ENCODE peak calls at places on chromosomes 13 and 19, in four cellular contexts. One of them, this sample, is unnamed.

GRCh38 chr13:37797606-37798005 is 72.0 kb downstream of the TRPC4 start:
- DNase-seq in Calu3: no peak
- DNase-seq in brain microvascular endothelial cell: no peak
- DNase-seq in AG08396: no peak
- DNase-seq in this sample: no peak

GRCh38 chr19:5621311-5621944 is 1.1 kb downstream of the SAFB2 start:
- DNase-seq in AG08396: no peak
- DNase-seq in Calu3: no peak
- DNase-seq in brain microvascular endothelial cell: no peak
- DNase-seq in this sample: peak; percentile 27

GRCh38 chr19:35908977-35909683 is 1.0 kb upstream of the TYROBP start:
- DNase-seq in Calu3: no peak
- DNase-seq in brain microvascular endothelial cell: no peak
- DNase-seq in AG08396: no peak
- DNase-seq in this sample: peak; percentile 55

GRCh38 chr19:41351339-41352245 is 2.1 kb downstream of the TGFB1 start:
- DNase-seq in brain microvascular endothelial cell: peak; percentile 28
- DNase-seq in Calu3: peak; percentile 75
- DNase-seq in AG08396: peak; percentile 86
- DNase-seq in this sample: peak; percentile 59

GRCh38 chr19:6039541-6040225 is 61.7 kb upstream of the RANBP3 start:
- DNase-seq in brain microvascular endothelial cell: no peak
- DNase-seq in Calu3: no peak
- DNase-seq in AG08396: no peak
- DNase-seq in this sample: no peak

GRCh38 chr19:10518444-10519361 is 1.5 kb upstream of the S1PR5 start:
- DNase-seq in brain microvascular endothelial cell: no peak
- DNase-seq in Calu3: no peak
- DNase-seq in AG08396: no peak
- DNase-seq in this sample: no peak

GRCh38 chr13:39600766-39601165 is 2.2 kb downstream of the LHFPL6 start:
- DNase-seq in Calu3: no peak
- DNase-seq in AG08396: no peak
- DNase-seq in brain microvascular endothelial cell: peak; percentile 24
- DNase-seq in this sample: no peak

GRCh38 chr13:66483712-66484111 is 746.4 kb downstream of the PCDH9 start:
- DNase-seq in Calu3: no peak
- DNase-seq in brain microvascular endothelial cell: no peak
- DNase-seq in AG08396: no peak
- DNase-seq in this sample: no peak

GRCh38 chr13:49561064-49561410 is 24.3 kb downstream of the RCBTB1 start:
- DNase-seq in brain microvascular endothelial cell: no peak
- DNase-seq in AG08396: no peak
- DNase-seq in Calu3: no peak
- DNase-seq in this sample: no peak

GRCh38 chr13:20969182-20969581 is 66.6 kb upstream of the XPO4 start:
- DNase-seq in AG08396: no peak
- DNase-seq in brain microvascular endothelial cell: peak; percentile 45
- DNase-seq in Calu3: no peak
- DNase-seq in this sample: no peak

GRCh38 chr13:23673354-23673753 is 103.1 kb downstream of the TNFRSF19 start:
- DNase-seq in AG08396: peak; percentile 86
- DNase-seq in brain microvascular endothelial cell: peak; percentile 93
- DNase-seq in Calu3: no peak
- DNase-seq in this sample: no peak

GRCh38 chr13:48066310-48066989 is 28.5 kb downstream of the MED4 start:
- DNase-seq in Calu3: no peak
- DNase-seq in brain microvascular endothelial cell: no peak
- DNase-seq in AG08396: no peak
- DNase-seq in this sample: no peak

GRCh38 chr13:28792992-28793391 is 27.1 kb upstream of the MTUS2 start:
- DNase-seq in AG08396: peak; percentile 79
- DNase-seq in brain microvascular endothelial cell: peak; percentile 75
- DNase-seq in Calu3: no peak
- DNase-seq in this sample: no peak

GRCh38 chr13:24085662-24086061 is 74.9 kb upstream of the SPATA13 start:
- DNase-seq in brain microvascular endothelial cell: no peak
- DNase-seq in AG08396: no peak
- DNase-seq in Calu3: no peak
- DNase-seq in this sample: peak; percentile 48

GRCh38 chr13:92197669-92198068 is 799.2 kb downstream of the GPC5 start:
- DNase-seq in AG08396: no peak
- DNase-seq in brain microvascular endothelial cell: peak; percentile 7
- DNase-seq in Calu3: no peak
- DNase-seq in this sample: no peak

GRCh38 chr13:23288995-23289394 is 108.2 kb downstream of the SGCG start:
- DNase-seq in AG08396: no peak
- DNase-seq in brain microvascular endothelial cell: no peak
- DNase-seq in Calu3: no peak
- DNase-seq in this sample: no peak

GRCh38 chr13:40336228-40337221 is 329.9 kb downstream of the FOXO1 start:
- DNase-seq in Calu3: peak; percentile 30
- DNase-seq in brain microvascular endothelial cell: no peak
- DNase-seq in AG08396: no peak
- DNase-seq in this sample: peak; percentile 43

GRCh38 chr13:81872581-81872980 is 1531.7 kb upstream of the SPRY2 start:
- DNase-seq in AG08396: no peak
- DNase-seq in Calu3: peak; percentile 3
- DNase-seq in brain microvascular endothelial cell: no peak
- DNase-seq in this sample: no peak

GRCh38 chr19:15453091-15453498 is 3.3 kb upstream of the WIZ start:
- DNase-seq in brain microvascular endothelial cell: no peak
- DNase-seq in AG08396: peak; percentile 78
- DNase-seq in Calu3: no peak
- DNase-seq in this sample: no peak

GRCh38 chr13:29858667-29859066 is 8.2 kb upstream of the UBL3 start:
- DNase-seq in brain microvascular endothelial cell: no peak
- DNase-seq in Calu3: no peak
- DNase-seq in AG08396: no peak
- DNase-seq in this sample: no peak

GRCh38 chr19:38285567-38285966 is 18.5 kb upstream of the C19orf33 start:
- DNase-seq in brain microvascular endothelial cell: no peak
- DNase-seq in AG08396: no peak
- DNase-seq in Calu3: no peak
- DNase-seq in this sample: no peak

GRCh38 chr13:21541271-21541670 is 62.7 kb downstream of the MICU2 start:
- DNase-seq in Calu3: no peak
- DNase-seq in brain microvascular endothelial cell: no peak
- DNase-seq in AG08396: no peak
- DNase-seq in this sample: no peak

GRCh38 chr19:18648971-18649310 is 12.1 kb downstream of the KLHL26 start:
- DNase-seq in AG08396: no peak
- DNase-seq in Calu3: no peak
- DNase-seq in brain microvascular endothelial cell: peak; percentile 48
- DNase-seq in this sample: no peak

GRCh38 chr13:53048880-53049279 is 20.3 kb downstream of the OLFM4 start:
- DNase-seq in Calu3: no peak
- DNase-seq in AG08396: no peak
- DNase-seq in brain microvascular endothelial cell: no peak
- DNase-seq in this sample: no peak

GRCh38 chr13:80604094-80604493 is 263.2 kb upstream of the SPRY2 start:
- DNase-seq in AG08396: no peak
- DNase-seq in Calu3: no peak
- DNase-seq in brain microvascular endothelial cell: no peak
- DNase-seq in this sample: no peak

GRCh38 chr19:38538386-38538785 is 79.4 kb downstream of the MAP4K1 start:
- DNase-seq in brain microvascular endothelial cell: no peak
- DNase-seq in AG08396: no peak
- DNase-seq in Calu3: no peak
- DNase-seq in this sample: no peak

GRCh38 chr19:18869781-18870530 is 26.0 kb downstream of the CERS1 start:
- DNase-seq in Calu3: no peak
- DNase-seq in AG08396: no peak
- DNase-seq in brain microvascular endothelial cell: no peak
- DNase-seq in this sample: no peak

GRCh38 chr19:13748169-13748884 is 16.0 kb upstream of the MRI1 start:
- DNase-seq in brain microvascular endothelial cell: peak; percentile 42
- DNase-seq in AG08396: peak; percentile 60
- DNase-seq in Calu3: no peak
- DNase-seq in this sample: no peak

GRCh38 chr13:30774214-30774730 is 38.9 kb downstream of the ALOX5AP start:
- DNase-seq in AG08396: no peak
- DNase-seq in brain microvascular endothelial cell: no peak
- DNase-seq in Calu3: no peak
- DNase-seq in this sample: no peak

GRCh38 chr13:113629814-113630213 is 28.2 kb downstream of the ATP4B start:
- DNase-seq in AG08396: no peak
- DNase-seq in brain microvascular endothelial cell: no peak
- DNase-seq in Calu3: no peak
- DNase-seq in this sample: no peak

GRCh38 chr19:35216833-35217707 is 11.5 kb downstream of the FAM187B start:
- DNase-seq in brain microvascular endothelial cell: no peak
- DNase-seq in AG08396: no peak
- DNase-seq in Calu3: peak; percentile 66
- DNase-seq in this sample: peak; percentile 60

GRCh38 chr19:43353606-43354304 is at the start of gene CD177:
- DNase-seq in Calu3: no peak
- DNase-seq in brain microvascular endothelial cell: no peak
- DNase-seq in AG08396: no peak
- DNase-seq in this sample: no peak